ENCODE peak calls at places on chromosomes 7 and 10, in four cellular contexts. P, E, T and X are unnamed samples.

GRCh38 chr7:143239822-143240221 is 18.0 kb downstream of the TAS2R40 start:
- DNase-seq in P (no peak), E (no peak), T (no peak), X (no peak)

GRCh38 chr7:2641406-2642393 is 9.9 kb downstream of the TTYH3 start:
- DNase-seq in P (no peak), E (no peak), T (no peak), X (peak; percentile 79)

GRCh38 chr10:116044722-116045374 is 228.2 kb downstream of the GFRA1 start:
- DNase-seq in P (no peak), E (no peak), T (no peak), X (no peak)

GRCh38 chr10:70820976-70821750 is 5.4 kb downstream of the SGPL1 start:
- DNase-seq in P (no peak), E (no peak), T (no peak), X (no peak)

GRCh38 chr10:26969145-26969926 is 108.6 kb upstream of the ABI1 start:
- DNase-seq in P (no peak), E (no peak), T (no peak), X (no peak)

GRCh38 chr7:44949315-44949714 is 29.5 kb downstream of the MYO1G start:
- DNase-seq in P (no peak), E (no peak), T (no peak), X (no peak)

GRCh38 chr10:123862421-123863188 is 29.0 kb downstream of the CPXM2 start:
- DNase-seq in P (no peak), E (no peak), T (no peak), X (no peak)

GRCh38 chr7:126303926-126304325 is 948.8 kb downstream of the GRM8 start:
- DNase-seq in P (no peak), E (no peak), T (no peak), X (no peak)

GRCh38 chr10:77505431-77506334 is 131.9 kb downstream of the KCNMA1 start:
- DNase-seq in P (no peak), E (no peak), T (no peak), X (no peak)

GRCh38 chr7:30182186-30182585 is 47.4 kb downstream of the MTURN start:
- DNase-seq in P (no peak), E (no peak), T (no peak), X (peak; percentile 39)

GRCh38 chr10:51297438-51297837 is 223.2 kb downstream of the PRKG1 start:
- DNase-seq in P (no peak), E (no peak), T (no peak), X (no peak)

GRCh38 chr10:4067552-4068254 is 282.7 kb upstream of the KLF6 start:
- DNase-seq in P (no peak), E (no peak), T (peak; percentile 26), X (no peak)

GRCh38 chr7:74355091-74355490 is 65.9 kb downstream of the CLIP2 start:
- DNase-seq in P (no peak), E (no peak), T (no peak), X (peak; percentile 43)

GRCh38 chr7:114852275-114852674 is 69.6 kb upstream of the MDFIC start:
- DNase-seq in P (no peak), E (no peak), T (no peak), X (no peak)

GRCh38 chr10:118913825-118914224 is 115.7 kb upstream of the NANOS1 start:
- DNase-seq in P (no peak), E (no peak), T (no peak), X (no peak)

GRCh38 chr7:80830584-80831319 is 88.1 kb downstream of the SEMA3C start:
- DNase-seq in P (no peak), E (no peak), T (no peak), X (no peak)

GRCh38 chr7:95690367-95690947 is 81.9 kb upstream of the DYNC1I1 start:
- DNase-seq in P (no peak), E (no peak), T (peak; percentile 82), X (no peak)

GRCh38 chr10:108817125-108817524 is 1106.2 kb downstream of the XPNPEP1 start:
- DNase-seq in P (no peak), E (no peak), T (no peak), X (no peak)

GRCh38 chr10:10093035-10093434 is 924.6 kb upstream of the CELF2 start:
- DNase-seq in P (no peak), E (no peak), T (no peak), X (no peak)

GRCh38 chr10:677750-678661 is 11.5 kb downstream of the DIP2C start:
- DNase-seq in P (no peak), E (no peak), T (no peak), X (no peak)

GRCh38 chr7:75995996-75996395 is 1.6 kb upstream of the TMEM120A start:
- DNase-seq in P (no peak), E (no peak), T (no peak), X (no peak)

GRCh38 chr10:79985481-79986072 is 36.7 kb upstream of the SFTPD start:
- DNase-seq in P (no peak), E (no peak), T (no peak), X (no peak)

GRCh38 chr7:85529197-85529596 is 342.3 kb upstream of the SEMA3D start:
- DNase-seq in P (no peak), E (no peak), T (no peak), X (no peak)

GRCh38 chr10:51462076-51462779 is 237.2 kb downstream of the CSTF2T start:
- DNase-seq in P (no peak), E (no peak), T (no peak), X (no peak)